ENCODE peak calls at places on chromosomes 11 and 22, in five cellular contexts. P, K, J, I and S are unnamed samples.

GRCh38 chr11:106278391-106278790 is 200.9 kb downstream of the AASDHPPT start:
- DNase-seq in K (no peak), J (no peak), P (no peak), I (no peak), S (no peak)

GRCh38 chr11:66866420-66867010 is 9.7 kb downstream of the LRFN4 start:
- DNase-seq in K (no peak), I (no peak), P (no peak), J (no peak), S (no peak)

GRCh38 chr11:86955674-86956522 is 703 bp upstream of the FZD4 start:
- DNase-seq in I (peak), K (peak), P (peak), J (peak), S (peak)

GRCh38 chr11:76270387-76270786 is 64.1 kb upstream of the WNT11 start:
- DNase-seq in P (no peak), K (no peak), J (no peak), I (no peak), S (no peak)

GRCh38 chr11:115817844-115818565 is 313.8 kb upstream of the CADM1 start:
- DNase-seq in I (no peak), J (no peak), P (no peak), K (no peak), S (no peak)

GRCh38 chr11:97461044-97461880 is 1071.4 kb downstream of the JRKL start:
- DNase-seq in I (no peak), J (no peak), P (no peak), K (no peak), S (no peak)

GRCh38 chr11:75422248-75423231 is 10.5 kb downstream of the KLHL35 start:
- DNase-seq in J (no peak), P (no peak), I (no peak), K (peak), S (no peak)

GRCh38 chr11:62506413-62506940 is 40.1 kb downstream of the AHNAK start:
- DNase-seq in P (no peak), J (no peak), I (no peak), K (no peak), S (no peak)

GRCh38 chr11:113722221-113722620 is 16.1 kb upstream of the TMPRSS5 start:
- DNase-seq in I (no peak), P (no peak), K (no peak), J (no peak), S (no peak)

GRCh38 chr11:46948378-46949131 is 12.0 kb downstream of the CSTPP1 start:
- DNase-seq in J (no peak), P (no peak), K (no peak), I (no peak), S (no peak)

GRCh38 chr11:129980086-129980485 is 22.5 kb downstream of the PRDM10 start:
- DNase-seq in P (no peak), K (no peak), I (no peak), J (no peak), S (no peak)
- H3K9ac ChIP-seq in P (no peak), K (no peak), I (no peak), J (no peak), S (no peak)

GRCh38 chr22:33512961-33513360 is 407.3 kb downstream of the LARGE1 start:
- DNase-seq in I (no peak), K (no peak), J (no peak), P (no peak), S (peak)

GRCh38 chr22:33510429-33510904 is 409.8 kb downstream of the LARGE1 start:
- DNase-seq in J (no peak), K (peak), P (no peak), I (no peak), S (no peak)

GRCh38 chr22:33515733-33516297 is 404.5 kb downstream of the LARGE1 start:
- DNase-seq in K (peak), I (no peak), J (no peak), P (no peak), S (no peak)

GRCh38 chr22:33518405-33518804 is 401.9 kb downstream of the LARGE1 start:
- DNase-seq in J (no peak), I (no peak), K (no peak), P (no peak), S (no peak)

DNA sequence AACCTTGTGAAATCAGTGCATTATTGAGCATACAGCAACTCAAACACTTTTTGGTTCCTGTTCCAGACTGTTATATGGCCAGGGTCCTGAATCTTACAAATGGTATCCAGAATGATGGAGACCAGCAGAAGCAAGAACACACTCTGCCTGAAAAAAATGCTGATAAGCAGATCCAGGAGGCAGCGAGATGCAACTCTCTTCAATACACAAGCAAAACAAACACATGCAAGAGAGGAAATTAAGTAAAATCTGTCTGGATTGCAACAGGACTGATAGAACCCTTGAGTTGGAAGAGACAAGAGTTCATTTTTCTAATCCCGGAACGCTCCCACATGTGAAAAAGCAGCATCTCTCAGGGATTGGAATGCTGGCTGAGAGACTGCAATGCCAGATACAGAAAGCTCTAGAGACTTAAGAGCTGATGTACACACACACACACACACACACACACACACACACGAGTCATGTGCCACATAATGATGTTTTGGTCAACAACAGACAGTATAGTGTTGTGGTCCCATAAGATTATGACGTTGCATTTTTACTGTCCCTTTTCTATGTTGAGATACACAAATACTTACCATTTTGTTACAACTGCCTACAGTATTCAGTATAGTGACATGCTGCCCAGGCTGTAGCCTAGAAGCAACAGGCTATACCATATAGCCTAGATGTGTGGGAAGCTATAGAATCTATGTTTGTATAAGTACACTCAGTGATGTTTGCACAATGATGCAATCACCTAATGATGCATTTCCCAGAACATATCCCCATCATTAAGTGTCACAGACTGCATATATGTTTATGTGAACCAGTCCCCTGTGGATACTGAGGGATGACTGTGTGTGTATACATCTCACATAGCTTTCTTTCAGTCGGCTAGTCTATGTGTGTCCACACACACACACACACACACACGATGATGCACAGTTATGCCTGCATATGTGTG is 406.6 kb downstream of the LARGE1 start:
- DNase-seq in J (no peak), K (peak), I (no peak), P (no peak), S (no peak)
- H3K9ac ChIP-seq in J (no peak), K (no peak), I (no peak), P (no peak), S (no peak)

DNA sequence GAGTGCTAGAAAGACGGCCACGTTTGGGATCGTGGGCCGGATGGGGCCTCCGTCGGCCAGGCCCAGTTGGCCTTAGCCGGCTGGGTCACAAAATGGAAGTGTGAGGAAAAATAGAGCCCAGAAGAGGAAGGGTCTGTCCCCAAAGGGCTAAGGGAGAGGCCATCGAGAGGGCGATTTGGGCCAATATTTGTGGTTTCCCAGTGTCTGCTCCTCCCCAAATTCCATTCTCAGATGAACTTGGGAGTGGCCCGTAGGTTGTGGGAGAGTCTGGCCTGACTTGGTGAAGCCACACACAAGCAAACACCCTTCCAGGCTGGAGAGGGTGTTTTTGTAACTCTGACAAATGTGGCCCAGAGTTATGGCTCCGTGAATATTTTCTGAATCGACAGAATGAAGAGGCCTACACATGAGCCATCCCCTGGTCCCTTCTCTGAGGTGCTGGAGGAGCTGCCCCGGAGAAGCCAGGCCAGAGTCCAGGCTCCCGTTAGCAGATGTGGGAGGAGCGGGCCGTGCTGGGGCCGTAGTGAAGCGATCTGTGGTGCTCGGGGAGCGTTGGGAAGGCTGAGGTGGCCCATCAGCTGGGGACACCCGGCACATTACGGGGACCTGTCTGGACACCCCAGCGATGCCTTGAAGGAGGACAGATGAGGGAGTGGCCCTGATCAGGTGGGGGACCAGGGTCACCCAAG is 73.5 kb upstream of the PPARA start:
- DNase-seq in P (no peak), J (no peak), I (no peak), K (no peak), S (no peak)
- H3K9ac ChIP-seq in P (no peak), J (no peak), I (peak), K (no peak), S (no peak)

DNA sequence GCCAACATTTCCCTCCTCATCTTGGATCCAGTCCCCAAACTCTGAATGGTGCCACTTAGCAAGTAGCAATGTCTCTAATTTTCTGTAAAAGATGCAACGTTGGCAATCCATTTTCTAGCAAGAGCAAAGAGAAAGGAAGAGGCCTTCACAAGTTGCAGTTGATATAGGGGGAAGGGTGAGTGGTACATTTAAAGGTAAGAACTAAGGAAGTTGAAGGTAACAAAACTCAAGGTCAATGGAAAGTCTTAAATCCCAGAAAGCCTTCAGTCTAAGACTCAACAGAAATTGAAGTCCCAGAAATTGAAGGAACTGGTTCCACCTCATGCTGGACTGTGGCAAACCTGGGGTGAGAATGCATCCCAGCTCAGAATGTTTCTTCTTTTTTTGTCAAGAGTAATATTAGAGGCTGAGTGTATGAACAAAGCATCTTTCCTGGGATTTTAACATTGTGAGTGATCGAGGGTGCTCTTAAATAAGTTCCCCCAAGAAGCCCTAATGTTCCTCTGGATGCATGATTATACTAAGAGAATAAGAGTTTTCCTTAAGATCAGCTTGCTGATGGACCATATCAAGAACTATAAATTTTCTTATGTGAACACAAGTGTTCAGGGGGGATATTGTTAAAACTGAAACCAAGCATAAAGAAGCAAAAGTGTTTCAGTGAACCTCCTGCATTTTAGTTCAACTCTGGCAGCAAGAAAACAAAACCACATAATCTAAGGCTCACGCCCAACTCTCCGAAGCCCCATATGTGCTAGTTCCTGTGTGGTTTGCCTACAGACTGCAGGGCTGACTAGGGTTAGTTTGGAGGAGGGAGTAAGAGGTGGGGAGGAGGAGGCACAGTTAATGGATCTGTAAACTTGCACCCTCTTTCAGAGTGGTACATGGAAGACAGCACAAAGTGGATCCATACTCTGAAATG is at the start of gene GRAP2:
- DNase-seq in P (no peak), I (no peak), K (no peak), J (no peak), S (no peak)
- H3K9ac ChIP-seq in P (no peak), I (no peak), K (no peak), J (no peak), S (no peak)

GRCh38 chr11:65293909-65294381 is 20.7 kb upstream of the CDC42EP2 start:
- DNase-seq in K (no peak), J (no peak), P (no peak), I (no peak), S (no peak)

GRCh38 chr11:65295001-65295400 is 19.7 kb upstream of the CDC42EP2 start:
- DNase-seq in K (no peak), P (no peak), I (no peak), J (no peak), S (no peak)

GRCh38 chr11:65290448-65291165 is 24.1 kb upstream of the CDC42EP2 start:
- DNase-seq in P (no peak), J (no peak), K (no peak), I (no peak), S (no peak)

GRCh38 chr11:65291613-65292012 is 23.1 kb upstream of the CDC42EP2 start:
- DNase-seq in J (no peak), P (no peak), K (peak), I (no peak), S (no peak)

GRCh38 chr11:65292866-65293265 is 21.8 kb upstream of the CDC42EP2 start:
- DNase-seq in K (no peak), P (no peak), J (no peak), I (no peak), S (no peak)
- H3K9ac ChIP-seq in K (peak), P (no peak), J (no peak), I (no peak), S (no peak)

DNA sequence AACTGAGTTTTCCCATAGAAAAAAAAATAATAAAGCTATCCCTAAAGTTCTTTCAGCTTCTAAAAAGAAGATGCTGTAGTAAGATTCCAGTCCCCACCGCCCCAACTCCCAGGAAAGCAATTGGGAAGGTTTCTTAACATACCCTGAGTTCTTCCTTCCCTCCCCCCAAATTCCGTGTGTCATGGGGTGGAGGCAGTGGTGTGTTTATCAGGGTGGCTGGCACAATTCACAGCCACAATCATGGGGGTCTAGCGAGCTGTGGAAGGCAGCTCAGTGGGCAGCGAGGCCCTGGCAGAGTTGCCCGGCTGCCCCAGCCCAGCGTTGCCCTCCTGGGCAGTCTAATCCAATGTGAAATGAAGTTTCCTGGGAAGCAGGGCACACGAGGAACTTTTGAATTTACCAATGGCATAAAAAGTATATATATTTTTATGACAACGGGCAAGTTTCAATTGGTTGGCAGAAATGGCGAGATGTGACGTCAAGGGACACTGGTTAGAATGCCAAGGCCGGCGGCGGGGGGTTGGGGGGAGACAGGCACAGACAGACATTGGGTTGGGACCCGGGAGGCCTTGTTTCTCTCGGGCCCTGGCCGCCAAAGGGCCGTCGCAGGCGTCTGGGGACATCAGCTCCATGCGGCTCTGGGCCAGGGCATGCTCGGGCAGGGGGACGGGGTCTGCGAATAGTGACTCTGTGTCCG is 80.7 kb upstream of the PPARA start:
- DNase-seq in I (peak), K (no peak), J (no peak), P (no peak), S (no peak)
- H3K9ac ChIP-seq in I (peak), K (no peak), J (no peak), P (no peak), S (no peak)